ENCODE peak calls at places on chromosomes 2 and 18, in seven cellular contexts. X is endodermal cell; S is fibroblast of mammary gland; R is brain microvascular endothelial cell; O is CD8-positive, alpha-beta memory T cell; C is CD4-positive, CD25-positive, alpha-beta regulatory T cell; N is kidney epithelial cell. A is an unnamed sample.

GRCh38 chr18:627211-627610 is 30.2 kb upstream of the TYMS start:
- DNase-seq in N (no peak), R (no peak), C (no peak), O (no peak), X (no peak), S (peak; percentile 42), A (no peak)

GRCh38 chr2:73176205-73176880 is 26.0 kb upstream of the NOTO start:
- DNase-seq in C (no peak), O (peak; percentile 18), R (no peak), X (peak; percentile 85), S (no peak), N (no peak), A (no peak)

GRCh38 chr2:43220982-43221659 is 5.3 kb downstream of the ZFP36L2 start:
- DNase-seq in O (peak; percentile 16), R (peak; percentile 55), C (peak; percentile 34), N (no peak), S (peak; percentile 97), X (peak; percentile 86), A (peak; percentile 79)

GRCh38 chr18:58321986-58322385 is 278.0 kb downstream of the NEDD4L start:
- DNase-seq in R (peak; percentile 70), N (peak; percentile 44), S (peak; percentile 89), O (no peak), X (peak; percentile 73), C (peak; percentile 76), A (peak; percentile 81)

GRCh38 chr18:30132959-30133358 is 909.6 kb downstream of the DSC3 start:
- DNase-seq in R (no peak), N (no peak), C (no peak), X (no peak), O (no peak), S (no peak), A (no peak)

GRCh38 chr18:9017170-9017899 is 85.2 kb upstream of the NDUFV2 start:
- DNase-seq in R (peak; percentile 90), X (peak; percentile 90), C (no peak), S (peak; percentile 96), O (peak; percentile 2), N (peak; percentile 81), A (peak; percentile 86)

GRCh38 chr18:77081387-77081773 is 51.2 kb downstream of the MBP start:
- DNase-seq in S (peak; percentile 94), X (no peak), R (no peak), C (no peak), O (no peak), N (no peak), A (no peak)

GRCh38 chr2:54279385-54279784 is 23.4 kb upstream of the TSPYL6 start:
- DNase-seq in C (no peak), O (no peak), N (no peak), S (no peak), R (no peak), X (peak; percentile 59), A (no peak)

GRCh38 chr2:239268082-239268481 is 132.7 kb downstream of the HDAC4 start:
- DNase-seq in C (no peak), O (no peak), R (no peak), N (no peak), X (no peak), S (no peak), A (peak; percentile 84)

GRCh38 chr18:59885579-59886163 is 14.1 kb upstream of the PMAIP1 start:
- DNase-seq in C (peak; percentile 22), O (no peak), R (peak; percentile 83), S (peak; percentile 90), X (no peak), N (no peak), A (no peak)

GRCh38 chr18:48002933-48003365 is 72.5 kb upstream of the SMAD2 start:
- DNase-seq in X (no peak), S (no peak), O (no peak), R (peak; percentile 16), C (no peak), N (peak; percentile 91), A (peak; percentile 59)

GRCh38 chr2:567496-567864 is 109.7 kb downstream of the TMEM18 start:
- DNase-seq in S (no peak), N (no peak), R (no peak), O (no peak), X (no peak), C (no peak), A (no peak)

GRCh38 chr2:569681-570080 is 107.5 kb downstream of the TMEM18 start:
- DNase-seq in R (no peak), C (no peak), X (no peak), S (no peak), N (no peak), O (no peak), A (no peak)

GRCh38 chr2:566379-567313 is 110.6 kb downstream of the TMEM18 start:
- DNase-seq in X (no peak), R (no peak), C (no peak), N (no peak), S (no peak), O (no peak), A (no peak)

GRCh38 chr2:567865-568638 is 109.2 kb downstream of the TMEM18 start:
- DNase-seq in N (peak; percentile 57), R (peak; percentile 72), O (no peak), X (no peak), S (peak; percentile 73), C (no peak), A (no peak)

GRCh38 chr2:568639-568963 is 108.6 kb downstream of the TMEM18 start:
- DNase-seq in C (no peak), O (no peak), N (no peak), R (no peak), S (no peak), X (no peak), A (no peak)
- H3K4me3 ChIP-seq in C (no peak overlapping the region), O (no peak overlapping the region), N (no peak overlapping the region), R (no peak overlapping the region), S (no peak overlapping the region), X (no peak overlapping the region), A (no peak overlapping the region)

GRCh38 chr2:143936758-143937562 is 583.0 kb downstream of the ZEB2 start:
- DNase-seq in C (no peak), S (peak; percentile 30), O (no peak), N (no peak), X (peak; percentile 87), R (no peak), A (no peak)
- H3K4me3 ChIP-seq in C (no peak overlapping the region), S (peak overlapping the region; percentile 44), O (no peak overlapping the region), N (peak overlapping the region; percentile 46), X (peak overlapping the region; percentile 67), R (peak overlapping the region; percentile 59), A (peak overlapping the region; percentile 69)

GRCh38 chr2:236178921-236179652 is 10.9 kb upstream of the GBX2 start:
- DNase-seq in C (no peak), X (peak; percentile 65), R (no peak), O (no peak), S (no peak), N (no peak), A (no peak)
- H3K4me3 ChIP-seq in C (no peak overlapping the region), X (peak overlapping the region; percentile 80), R (peak overlapping the region; percentile 53), O (no peak overlapping the region), S (peak overlapping the region; percentile 50), N (peak overlapping the region; percentile 47), A (peak overlapping the region; percentile 25)

GRCh38 chr2:231671617-231672350 is 36.5 kb upstream of the PTMA start:
- DNase-seq in N (no peak), O (no peak), X (peak; percentile 77), S (no peak), R (no peak), C (no peak), A (no peak)

GRCh38 chr2:231672617-231673347 is 35.5 kb upstream of the PTMA start:
- DNase-seq in S (peak; percentile 28), C (no peak), N (no peak), X (peak; percentile 95), R (peak; percentile 45), O (no peak), A (no peak)

GRCh38 chr2:231674587-231675334 is 33.6 kb upstream of the PTMA start:
- DNase-seq in C (peak; percentile 42), X (peak; percentile 97), R (no peak), N (no peak), O (peak; percentile 26), S (peak; percentile 34), A (peak; percentile 88)

GRCh38 chr2:231670892-231671616 is 37.3 kb upstream of the PTMA start:
- DNase-seq in X (peak; percentile 82), C (no peak), S (no peak), R (no peak), N (no peak), O (no peak), A (no peak)

GRCh38 chr2:231673348-231673770 is 35.0 kb upstream of the PTMA start:
- DNase-seq in C (no peak), X (peak; percentile 99), R (no peak), N (no peak), O (no peak), S (no peak), A (no peak)
- H3K4me3 ChIP-seq in C (no peak overlapping the region), X (peak overlapping the region; percentile 80), R (peak overlapping the region; percentile 49), N (no peak overlapping the region), O (no peak overlapping the region), S (no peak overlapping the region), A (no peak overlapping the region)

DNA sequence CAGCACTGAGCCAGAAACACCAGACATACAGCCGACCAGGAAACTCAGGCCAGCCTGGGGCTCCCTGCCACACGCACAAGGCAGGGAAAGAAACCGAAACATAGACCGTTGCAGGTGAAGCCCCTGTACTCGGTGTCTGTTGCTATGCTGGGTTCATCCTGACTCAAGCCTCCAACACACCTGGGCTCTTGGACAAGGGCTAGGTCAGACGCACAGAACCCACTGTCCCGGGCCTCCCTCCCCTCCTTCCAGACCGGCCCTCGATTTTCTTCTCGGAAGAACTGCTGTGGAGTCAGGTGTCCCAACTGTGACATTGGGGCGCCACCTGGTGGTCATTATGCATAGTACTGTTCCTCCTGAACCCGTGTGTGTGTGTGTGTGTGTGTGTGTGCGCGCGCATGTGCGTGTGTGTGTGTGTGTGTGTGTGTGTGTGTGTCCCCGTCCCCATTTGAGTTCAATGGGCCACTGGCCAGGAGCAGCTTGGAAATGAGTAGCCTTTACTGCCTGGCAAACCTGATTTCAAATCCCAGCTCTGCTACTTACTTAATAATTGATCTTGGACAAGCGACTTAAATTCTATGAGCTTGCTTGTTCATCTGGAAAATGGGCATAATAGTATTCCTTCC is 55.4 kb upstream of the GLI2 start:
- DNase-seq in O (peak; percentile 61), N (peak; percentile 26), C (peak; percentile 57), R (peak; percentile 84), S (peak; percentile 87), X (peak; percentile 94), A (no peak)
- H3K4me3 ChIP-seq in O (no peak overlapping the region), N (no peak overlapping the region), C (no peak overlapping the region), R (no peak overlapping the region), S (no peak overlapping the region), X (no peak overlapping the region), A (no peak overlapping the region)